ENCODE peak calls at places on chromosomes 4 and X, in nine cellular contexts. U, H, S, W, N, E, G, K and P are unnamed samples. For H3K36me3, the result is how much of the 10 kb centered on the place peaks cover.

GRCh38 chrX:118346258-118347094 is 570 bp downstream of the WDR44 start:
- DNase-seq in N (no peak), H (peak), W (no peak), E (peak), G (peak), U (peak), K (peak), S (peak), P (peak)

GRCh38 chr4:165537028-165537648 is 158.3 kb downstream of the CPE start:
- DNase-seq in H (peak), N (no peak), G (no peak), S (no peak), W (peak), U (peak), K (peak), E (peak), P (no peak)

GRCh38 chr4:120927758-120928409 is 5.4 kb upstream of the PRDM5 start:
- DNase-seq in S (no peak), U (no peak), K (no peak), N (no peak), G (no peak), H (no peak), E (no peak), W (no peak), P (no peak)

GRCh38 chrX:13448941-13449340 is 120.5 kb upstream of the EGFL6 start:
- DNase-seq in U (no peak), W (no peak), K (no peak), E (no peak), H (no peak), G (no peak), N (no peak), S (no peak), P (no peak)

GRCh38 chrX:120269379-120270035 is 18.9 kb downstream of the ZBTB33 start:
- DNase-seq in K (no peak), G (no peak), U (no peak), N (no peak), W (no peak), S (peak), E (no peak), H (no peak), P (no peak)

GRCh38 chrX:24955372-24955771 is 60.4 kb downstream of the ARX start:
- DNase-seq in W (no peak), S (no peak), G (no peak), K (no peak), H (no peak), N (no peak), U (no peak), E (no peak), P (no peak)

GRCh38 chr4:180665994-180666818 is 1577.0 kb upstream of the TENM3 start:
- DNase-seq in G (no peak), S (no peak), E (peak), K (peak), W (no peak), U (peak), H (peak), N (no peak), P (no peak)

GRCh38 chr4:176404591-176404990 is 84.8 kb downstream of the SPCS3 start:
- DNase-seq in H (no peak), U (no peak), S (no peak), K (no peak), W (no peak), N (no peak), G (no peak), E (no peak), P (no peak)

GRCh38 chr4:1192493-1193205 is 20.3 kb upstream of the SPON2 start:
- DNase-seq in N (peak), S (peak), E (no peak), H (no peak), G (no peak), W (no peak), K (no peak), U (peak), P (no peak)

GRCh38 chrX:138711399-138712347 is at the start of gene FGF13:
- DNase-seq in W (no peak), N (peak), G (no peak), U (peak), H (peak), K (peak), S (peak), E (peak), P (no peak)

GRCh38 chr4:153222162-153222789 is 18.0 kb downstream of the TRIM2 start:
- DNase-seq in W (no peak), N (peak), U (peak), G (no peak), H (peak), K (peak), E (peak), S (peak), P (peak)

GRCh38 chr4:22824091-22824490 is 131.4 kb downstream of the GBA3 start:
- DNase-seq in S (no peak), U (no peak), N (no peak), H (no peak), G (no peak), W (no peak), E (no peak), K (no peak), P (no peak)

GRCh38 chr4:153785830-153786721 is 2.8 kb downstream of the SFRP2 start:
- DNase-seq in W (no peak), U (peak), S (no peak), E (peak), K (no peak), N (no peak), H (peak), G (no peak), P (no peak)

GRCh38 chr4:149793459-149793858 is 22.2 kb downstream of the IQCM start:
- DNase-seq in H (peak), E (no peak), K (no peak), U (no peak), S (no peak), N (no peak), W (no peak), G (no peak), P (no peak)

GRCh38 chr4:55947912-55948725 is 626 bp upstream of the CEP135 start:
- DNase-seq in K (no peak), W (no peak), E (peak), H (peak), N (no peak), U (no peak), S (no peak), G (no peak), P (no peak)

DNA sequence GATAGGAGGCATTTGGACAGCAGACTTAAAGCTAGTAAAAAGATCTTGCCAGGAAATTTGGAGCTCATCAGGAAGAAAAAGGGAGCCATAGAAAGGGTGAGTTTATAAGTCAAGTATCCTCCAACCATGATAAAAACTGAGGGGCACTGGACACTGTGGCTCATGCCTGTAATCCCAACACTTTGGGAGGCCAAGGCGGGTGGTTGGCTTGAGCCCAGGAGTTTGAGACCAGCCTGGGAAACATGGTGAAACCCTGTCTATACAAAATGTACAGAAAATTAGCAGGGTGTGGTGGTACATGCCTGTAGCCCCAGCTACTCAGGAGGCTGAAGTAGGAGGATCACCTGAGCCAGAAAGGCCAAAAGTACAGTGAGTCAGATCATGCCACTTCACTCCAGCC is 48.7 kb downstream of the ANTXR2 start:
- DNase-seq in S (no peak), W (no peak), G (no peak), K (no peak), N (no peak), H (no peak), U (no peak), E (no peak), P (no peak)
- H3K36me3 ChIP-seq in S (under half), W (under half), G (under half), K (half or more), N (under half), H (under half), U (under half), E (under half), P (under half)

GRCh38 chrX:136162827-136163427 is 15.6 kb downstream of the FHL1 start:
- DNase-seq in G (no peak), S (no peak), N (peak), H (peak), E (peak), W (no peak), K (no peak), U (peak), P (no peak)

GRCh38 chrX:136158685-136159084 is 11.4 kb downstream of the FHL1 start:
- DNase-seq in G (no peak), N (no peak), H (no peak), U (no peak), K (no peak), W (no peak), E (no peak), S (no peak), P (no peak)

GRCh38 chrX:136159615-136160025 is 12.3 kb downstream of the FHL1 start:
- DNase-seq in N (no peak), U (no peak), S (no peak), W (no peak), H (no peak), K (no peak), E (no peak), G (no peak), P (no peak)

GRCh38 chrX:136166221-136166855 is 19.0 kb downstream of the FHL1 start:
- DNase-seq in S (no peak), N (no peak), H (peak), U (peak), G (no peak), K (no peak), W (no peak), E (no peak), P (no peak)

GRCh38 chrX:136163694-136164093 is 16.4 kb downstream of the FHL1 start:
- DNase-seq in G (no peak), K (no peak), S (no peak), H (no peak), U (no peak), N (no peak), W (no peak), E (no peak), P (no peak)
- H3K27ac ChIP-seq in G (no peak), K (no peak), S (no peak), H (no peak), U (no peak), N (peak), W (no peak), E (no peak), P (peak)

GRCh38 chr4:113958766-113959540 is 20.5 kb downstream of the ARSJ start:
- DNase-seq in G (no peak), U (no peak), N (no peak), K (no peak), H (peak), W (peak), S (no peak), E (no peak), P (no peak)

GRCh38 chr4:113960684-113961321 is 18.6 kb downstream of the ARSJ start:
- DNase-seq in G (no peak), E (no peak), S (no peak), K (no peak), N (no peak), W (no peak), H (no peak), U (no peak), P (no peak)

GRCh38 chr4:113955948-113956347 is 23.5 kb downstream of the ARSJ start:
- DNase-seq in K (no peak), N (no peak), S (no peak), H (peak), U (no peak), E (peak), W (no peak), G (no peak), P (no peak)

GRCh38 chr4:113955411-113955810 is 24.0 kb downstream of the ARSJ start:
- DNase-seq in K (no peak), H (peak), U (no peak), N (no peak), G (no peak), W (peak), E (no peak), S (no peak), P (no peak)

DNA sequence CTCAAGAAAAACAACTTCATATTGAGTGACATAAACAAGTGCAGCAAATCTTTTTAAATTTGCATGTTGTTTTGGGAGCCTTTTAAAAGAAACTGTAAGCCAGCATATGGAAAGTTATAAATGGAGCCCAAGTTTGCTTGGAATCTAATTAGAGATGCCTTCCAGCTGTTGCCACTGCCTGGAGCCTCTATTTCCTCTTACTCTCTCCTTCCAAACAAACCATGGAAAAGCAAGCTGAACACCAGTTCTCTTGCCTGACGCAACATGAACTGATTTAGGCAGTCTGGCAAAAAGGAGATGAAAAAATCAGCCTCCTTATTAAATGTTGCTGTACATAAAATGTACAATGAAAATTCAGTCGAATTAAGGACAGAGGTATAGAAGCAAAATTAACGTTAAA is 21.5 kb downstream of the ARSJ start:
- DNase-seq in K (no peak), G (no peak), S (no peak), U (no peak), W (peak), E (no peak), H (peak), N (no peak), P (no peak)
- H3K4me3 ChIP-seq in K (no peak), G (no peak), S (no peak), U (no peak), W (peak), E (no peak), H (no peak), N (no peak), P (peak)

GRCh38 chr4:57158762-57159161 is 48.6 kb upstream of the IGFBP7 start:
- DNase-seq in U (no peak), G (no peak), K (no peak), H (no peak), W (no peak), E (no peak), S (no peak), N (no peak), P (no peak)
- H3K36me3 ChIP-seq in U (under half), G (under half), K (under half), H (under half), W (under half), E (under half), S (under half), N (under half), P (under half)

GRCh38 chr4:38314663-38315062 is 349.3 kb upstream of the KLF3 start:
- DNase-seq in E (no peak), H (no peak), K (no peak), W (no peak), N (no peak), U (no peak), G (no peak), S (peak), P (no peak)

GRCh38 chr4:38313999-38314561 is 349.9 kb upstream of the KLF3 start:
- DNase-seq in G (no peak), S (no peak), E (peak), K (no peak), H (no peak), N (no peak), U (no peak), W (no peak), P (no peak)

GRCh38 chr4:38317238-38317637 is 346.8 kb upstream of the KLF3 start:
- DNase-seq in K (no peak), W (no peak), U (no peak), G (no peak), S (no peak), E (no peak), N (no peak), H (no peak), P (no peak)

GRCh38 chr4:38316045-38316444 is 348.0 kb upstream of the KLF3 start:
- DNase-seq in W (no peak), E (no peak), S (no peak), H (no peak), U (no peak), K (no peak), G (no peak), N (no peak), P (no peak)

DNA sequence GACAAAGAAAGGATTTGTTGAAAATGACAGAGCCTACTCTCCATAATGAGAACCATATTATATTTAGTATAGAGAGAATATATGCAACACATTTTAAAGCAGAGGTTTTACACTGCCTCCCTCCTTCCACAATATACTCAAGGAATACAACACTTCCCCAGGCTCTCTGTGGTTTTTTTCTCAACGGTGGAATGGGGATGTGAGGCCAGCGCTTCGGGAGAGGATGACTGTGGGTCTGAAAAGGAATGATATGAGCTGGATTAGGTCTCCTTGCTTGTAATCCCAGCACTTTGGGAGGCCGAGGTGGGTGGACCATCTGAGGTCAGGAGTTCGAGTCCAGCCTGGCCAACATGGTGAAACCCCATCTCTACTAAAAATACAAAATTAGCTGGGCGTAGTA is 348.7 kb upstream of the KLF3 start:
- DNase-seq in S (no peak), E (no peak), H (no peak), W (no peak), G (no peak), N (no peak), K (no peak), U (no peak), P (no peak)
- H3K27ac ChIP-seq in S (peak), E (no peak), H (no peak), W (no peak), G (peak), N (no peak), K (no peak), U (no peak), P (no peak)

DNA sequence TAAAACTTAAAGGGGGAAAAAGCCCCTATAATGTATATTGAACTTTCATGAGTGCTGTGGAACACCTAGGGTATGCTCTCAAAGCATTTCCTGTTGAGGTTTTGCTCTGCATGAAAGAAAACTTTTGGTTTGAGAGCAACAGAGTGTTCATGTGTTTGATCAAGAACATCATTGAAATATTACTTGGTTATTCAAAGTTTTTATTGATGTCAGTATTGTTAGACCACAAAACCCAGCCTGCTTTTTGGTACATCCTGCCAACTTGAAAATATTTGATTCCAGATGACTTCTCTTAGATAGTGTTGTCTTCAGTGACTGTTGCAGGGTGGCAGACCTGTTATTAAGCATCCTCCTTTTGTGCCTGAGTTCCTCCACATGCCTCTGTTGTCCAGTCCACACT is 68.0 kb downstream of the N4BP2 start:
- DNase-seq in H (no peak), S (no peak), K (no peak), G (no peak), N (no peak), W (no peak), E (no peak), U (no peak), P (no peak)
- H3K4me3 ChIP-seq in H (no peak), S (no peak), K (no peak), G (no peak), N (no peak), W (no peak), E (no peak), U (no peak), P (no peak)

GRCh38 chrX:101347859-101348451 is 587 bp downstream of the TIMM8A start:
- DNase-seq in G (no peak), E (no peak), W (no peak), U (no peak), H (no peak), K (no peak), S (no peak), N (peak), P (no peak)

DNA sequence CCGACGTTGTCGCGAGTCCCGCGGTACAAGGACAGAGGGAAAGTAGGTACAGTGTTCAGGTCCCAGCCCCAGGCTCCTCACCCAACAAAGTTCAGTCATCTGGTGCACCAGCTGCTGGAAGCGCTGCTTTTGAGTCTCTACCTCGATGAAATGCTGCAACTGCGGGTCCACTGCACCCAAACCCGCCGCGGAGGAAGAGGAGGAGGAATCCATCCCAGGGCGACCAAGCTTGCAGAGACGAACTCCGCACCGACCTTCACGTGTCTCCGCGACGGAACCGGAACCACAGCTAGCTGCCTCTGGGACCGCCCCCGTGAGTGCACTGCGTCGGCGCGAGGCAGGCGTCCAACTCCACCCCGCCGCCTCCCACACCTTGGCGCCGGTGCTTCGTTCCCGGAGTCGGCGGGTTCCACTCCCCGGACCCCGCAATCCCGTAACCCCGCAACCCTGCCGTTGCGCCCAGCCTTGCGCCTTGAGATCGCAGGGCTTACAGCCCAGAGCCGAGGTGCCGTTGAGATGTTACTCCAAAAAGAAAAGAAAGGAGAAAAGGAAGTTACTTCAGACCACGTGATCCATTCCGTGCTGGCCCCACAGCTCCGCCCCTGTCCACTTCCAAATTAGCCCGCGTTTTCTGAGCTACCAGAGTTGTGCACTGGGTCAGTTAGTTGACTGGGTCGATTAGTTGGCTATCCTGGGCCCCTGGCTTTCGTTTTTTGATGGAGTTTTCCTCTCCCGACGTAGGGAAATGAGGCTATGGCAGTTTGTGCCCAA is at the start of gene TIMM8A:
- DNase-seq in S (peak), N (peak), E (peak), H (peak), G (peak), U (peak), K (peak), W (no peak), P (peak)
- H3K36me3 ChIP-seq in S (under half), N (under half), E (under half), H (under half), G (under half), U (under half), K (under half), W (under half), P (under half)

GRCh38 chr4:17561195-17561909 is 15.6 kb upstream of the LAP3 start:
- DNase-seq in N (no peak), W (no peak), G (no peak), K (no peak), S (no peak), U (no peak), H (peak), E (no peak), P (no peak)

GRCh38 chr4:17560065-17560673 is 16.8 kb upstream of the LAP3 start:
- DNase-seq in G (no peak), H (no peak), U (no peak), S (no peak), E (no peak), N (no peak), W (no peak), K (no peak), P (no peak)

GRCh38 chr4:17557880-17558279 is 19.1 kb upstream of the LAP3 start:
- DNase-seq in W (no peak), G (no peak), N (no peak), U (no peak), S (no peak), K (no peak), E (no peak), H (no peak), P (no peak)

GRCh38 chr4:17558941-17559708 is 17.9 kb upstream of the LAP3 start:
- DNase-seq in S (no peak), G (no peak), K (no peak), U (no peak), H (no peak), N (no peak), E (no peak), W (no peak), P (no peak)

GRCh38 chr4:17559709-17560048 is 17.3 kb upstream of the LAP3 start:
- DNase-seq in H (no peak), S (no peak), U (no peak), G (no peak), N (no peak), E (no peak), K (no peak), W (no peak), P (no peak)
- H3K27ac ChIP-seq in H (no peak), S (no peak), U (no peak), G (no peak), N (no peak), E (no peak), K (no peak), W (no peak), P (no peak)